ENCODE peak calls at places on chromosome 2, in seven cellular contexts. S, Q, D, O, V, Y and X are unnamed samples.

GRCh38 chr2:100422320-100422719 is 4.9 kb upstream of the CHST10 start:
- DNase-seq in S (no peak), Q (peak; percentile 31), D (peak; percentile 63), O (no peak), V (no peak), Y (peak; percentile 55), X (peak; percentile 47)

GRCh38 chr2:12555012-12555645 is 161.6 kb upstream of the TRIB2 start:
- DNase-seq in S (no peak), Q (peak; percentile 83), D (peak; percentile 66), O (no peak), V (no peak), Y (peak; percentile 58), X (peak; percentile 87)

GRCh38 chr2:10316336-10316735 is 13.6 kb downstream of the HPCAL1 start:
- DNase-seq in S (peak; percentile 79), Q (peak; percentile 73), D (no peak), O (no peak), V (no peak), Y (peak; percentile 56), X (no peak)

GRCh38 chr2:1550658-1551316 is 137.5 kb downstream of the TPO start:
- DNase-seq in S (peak; percentile 48), Q (peak; percentile 22), D (peak; percentile 73), O (no peak), V (no peak), Y (peak; percentile 55), X (peak; percentile 15)

GRCh38 chr2:230849633-230850357 is 14.9 kb upstream of the ITM2C start:
- DNase-seq in S (no peak), Q (no peak), D (peak; percentile 26), O (no peak), V (no peak), Y (peak; percentile 44), X (no peak)

GRCh38 chr2:204479557-204479956 is 65.7 kb upstream of the PARD3B start:
- DNase-seq in S (no peak), Q (peak; percentile 49), D (peak; percentile 18), O (no peak), V (no peak), Y (no peak), X (peak; percentile 60)

GRCh38 chr2:230874456-230874855 is 9.7 kb downstream of the ITM2C start:
- DNase-seq in S (no peak), Q (no peak), D (no peak), O (no peak), V (no peak), Y (no peak), X (no peak)

GRCh38 chr2:208189782-208190181 is at the start of gene C2orf80:
- DNase-seq in S (no peak), Q (no peak), D (no peak), O (no peak), V (no peak), Y (no peak), X (no peak)

GRCh38 chr2:38978504-38978903 is 88.8 kb downstream of the ARHGEF33 start:
- DNase-seq in S (no peak), Q (no peak), D (no peak), O (no peak), V (no peak), Y (no peak), X (no peak)

GRCh38 chr2:60227014-60227413 is 326.4 kb downstream of the BCL11A start:
- DNase-seq in S (no peak), Q (no peak), D (no peak), O (no peak), V (no peak), Y (no peak), X (no peak)

GRCh38 chr2:70961648-70961994 is 16.8 kb upstream of the ANKRD53 start:
- DNase-seq in S (no peak), Q (no peak), D (no peak), O (no peak), V (no peak), Y (no peak), X (no peak)

GRCh38 chr2:62672601-62673000 is 32.9 kb upstream of the EHBP1 start:
- DNase-seq in S (no peak), Q (peak; percentile 93), D (no peak), O (no peak), V (no peak), Y (peak; percentile 90), X (no peak)

GRCh38 chr2:183123117-183123958 is 905 bp upstream of the NUP35 start:
- DNase-seq in S (no peak), Q (peak; percentile 5), D (no peak), O (no peak), V (no peak), Y (no peak), X (no peak)

GRCh38 chr2:150532883-150533282 is 45.4 kb upstream of the RND3 start:
- DNase-seq in S (no peak), Q (peak; percentile 93), D (peak; percentile 49), O (no peak), V (no peak), Y (peak; percentile 61), X (peak; percentile 81)

GRCh38 chr2:160256511-160256910 is 56.4 kb upstream of the ITGB6 start:
- DNase-seq in S (no peak), Q (no peak), D (no peak), O (no peak), V (no peak), Y (no peak), X (no peak)

GRCh38 chr2:237280235-237280634 is 133.7 kb downstream of the COL6A3 start:
- DNase-seq in S (no peak), Q (peak; percentile 99), D (peak; percentile 65), O (no peak), V (no peak), Y (peak; percentile 93), X (peak; percentile 70)

GRCh38 chr2:63721082-63721424 is 120.6 kb upstream of the UGP2 start:
- DNase-seq in S (no peak), Q (no peak), D (peak; percentile 63), O (no peak), V (no peak), Y (no peak), X (no peak)

GRCh38 chr2:240239325-240239724 is 98.9 kb upstream of the OTOS start:
- DNase-seq in S (no peak), Q (no peak), D (no peak), O (no peak), V (no peak), Y (no peak), X (no peak)

GRCh38 chr2:171210864-171211431 is 50.3 kb upstream of the TLK1 start:
- DNase-seq in S (no peak), Q (peak; percentile 6), D (peak; percentile 28), O (no peak), V (no peak), Y (no peak), X (no peak)

GRCh38 chr2:191250400-191250799 is 5.2 kb downstream of the MYO1B start:
- DNase-seq in S (no peak), Q (peak; percentile 56), D (peak; percentile 51), O (no peak), V (no peak), Y (no peak), X (peak; percentile 77)

GRCh38 chr2:48080534-48081316 is 174.4 kb upstream of the FBXO11 start:
- DNase-seq in S (peak; percentile 8), Q (no peak), D (no peak), O (no peak), V (no peak), Y (no peak), X (no peak)

GRCh38 chr2:48587560-48587959 is 30.1 kb upstream of the GTF2A1L start:
- DNase-seq in S (no peak), Q (no peak), D (peak; percentile 56), O (no peak), V (no peak), Y (no peak), X (no peak)

GRCh38 chr2:201622306-201622705 is 21.0 kb downstream of the TMEM237 start:
- DNase-seq in S (no peak), Q (peak; percentile 55), D (no peak), O (no peak), V (no peak), Y (peak; percentile 30), X (no peak)

GRCh38 chr2:70141754-70142589 is 48.8 kb downstream of the C2orf42 start:
- DNase-seq in S (peak; percentile 80), Q (peak; percentile 45), D (no peak), O (no peak), V (no peak), Y (no peak), X (no peak)

GRCh38 chr2:58291726-58292430 is 50.8 kb upstream of the FANCL start:
- DNase-seq in S (no peak), Q (no peak), D (no peak), O (no peak), V (no peak), Y (no peak), X (no peak)

GRCh38 chr2:162123806-162124758 is 28.0 kb downstream of the GCG start:
- DNase-seq in S (no peak), Q (peak; percentile 29), D (peak; percentile 88), O (no peak), V (peak; percentile 35), Y (peak; percentile 76), X (peak; percentile 62)

DNA sequence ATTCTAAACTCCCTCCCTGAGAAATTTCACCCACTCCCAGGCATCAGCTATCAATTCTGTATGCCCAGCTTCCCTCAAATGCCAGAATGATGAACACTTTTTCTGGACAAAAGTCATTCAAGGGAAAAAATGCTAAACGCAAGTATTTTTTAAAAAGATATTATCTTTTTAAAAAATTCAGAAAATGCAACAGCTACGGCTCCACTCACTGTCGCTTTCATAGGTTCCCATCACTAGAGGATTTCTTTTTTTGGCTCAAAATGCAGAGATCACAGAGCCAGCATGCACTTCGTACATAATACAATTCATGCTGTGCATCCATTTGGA is 5.1 kb downstream of the CAPG start:
- DNase-seq in S (no peak), Q (peak; percentile 15), D (no peak), O (no peak), V (no peak), Y (no peak), X (no peak)
- H3K4me3 ChIP-seq in S (no peak overlapping the region), Q (no peak overlapping the region), D (no peak overlapping the region), O (peak overlapping the region; percentile 26), V (no peak overlapping the region), Y (no peak overlapping the region), X (no peak overlapping the region)

GRCh38 chr2:72893594-72894319 is 6.5 kb downstream of the SPR start:
- DNase-seq in S (peak; percentile 48), Q (peak; percentile 60), D (peak; percentile 54), O (no peak), V (no peak), Y (peak; percentile 78), X (peak; percentile 58)
- TF ChIP-seq CTCF in S (peak; percentile 45), Q (peak; percentile 78), D (peak; percentile 52), O (peak; percentile 63), V (peak; percentile 86), Y (peak; percentile 79), X (peak; percentile 82)

GRCh38 chr2:86774862-86775261 is 15.9 kb downstream of the CD8A start:
- DNase-seq in S (no peak), Q (no peak), D (no peak), O (no peak), V (no peak), Y (no peak), X (no peak)
- H3K36me3 ChIP-seq in S (no peaks in the 10 kb centered on the region), Q (no peaks in the 10 kb centered on the region), D (peaks cover 4% of the 10 kb centered on the region), O (peaks cover 32% of the 10 kb centered on the region), V (peaks cover 16% of the 10 kb centered on the region), Y (peaks cover 25% of the 10 kb centered on the region), X (peaks cover 2% of the 10 kb centered on the region)

DNA sequence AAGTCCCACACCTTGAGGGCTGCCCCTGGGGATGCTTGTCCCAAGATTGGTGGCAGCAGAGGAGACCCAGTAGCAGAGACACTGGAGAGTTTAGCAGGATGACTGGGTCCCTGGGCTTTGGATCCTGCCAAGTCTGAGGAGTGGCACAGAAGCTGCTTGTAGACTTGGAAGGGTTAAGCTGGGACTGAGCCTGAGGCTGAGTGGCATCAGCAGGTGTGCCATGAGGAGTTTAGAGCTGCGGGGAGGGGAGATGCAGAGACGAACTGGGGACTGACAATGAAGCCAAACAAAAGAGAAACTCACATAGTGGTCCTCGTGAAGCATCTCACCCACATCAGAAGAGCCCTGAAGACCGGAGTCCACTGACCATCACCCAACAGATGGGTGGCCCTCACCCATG is 329.7 kb upstream of the KLHL29 start:
- DNase-seq in S (no peak), Q (no peak), D (no peak), O (no peak), V (no peak), Y (no peak), X (no peak)
- H3K4me3 ChIP-seq in S (no peak overlapping the region), Q (no peak overlapping the region), D (no peak overlapping the region), O (no peak overlapping the region), V (no peak overlapping the region), Y (no peak overlapping the region), X (no peak overlapping the region)